ENCODE peak calls at places on chromosomes 4 and X, in five cellular contexts. L is K562, R is HepG2, Y is GM12878, F is H1. N is an unnamed sample.

GRCh38 chr4:124753941-124754581 is 41.5 kb upstream of the ANKRD50 start:
- DNase-seq in L (no peak), R (peak), Y (no peak), F (no peak), N (no peak)

GRCh38 chr4:83329521-83330105 is 5.0 kb downstream of the HPSE start:
- DNase-seq in L (no peak), R (no peak), Y (no peak), F (no peak), N (no peak)

GRCh38 chr4:158805628-158806471 is 37.0 kb downstream of the FNIP2 start:
- DNase-seq in L (no peak), R (no peak), Y (no peak), F (no peak), N (peak)

GRCh38 chr4:126710935-126711334 is 921.8 kb upstream of the INTU start:
- DNase-seq in L (no peak), R (no peak), Y (no peak), F (no peak), N (no peak)

GRCh38 chrX:142201113-142201512 is 4.0 kb downstream of the MAGEC2 start:
- DNase-seq in L (no peak), R (no peak), Y (no peak), F (no peak), N (no peak)

GRCh38 chr4:122045533-122045932 is 93.7 kb upstream of the TRPC3 start:
- DNase-seq in L (no peak), R (peak), Y (no peak), F (no peak), N (peak)

GRCh38 chr4:74370912-74371311 is 6.0 kb downstream of the EREG start:
- DNase-seq in L (peak), R (peak), Y (no peak), F (no peak), N (peak)

GRCh38 chr4:67054901-67055300 is 490.4 kb downstream of the CENPC start:
- DNase-seq in L (no peak), R (no peak), Y (no peak), F (no peak), N (no peak)

GRCh38 chr4:177369372-177369771 is 59.7 kb downstream of the NEIL3 start:
- DNase-seq in L (no peak), R (no peak), Y (no peak), F (no peak), N (no peak)

GRCh38 chr4:124705393-124705792 is 7.1 kb downstream of the ANKRD50 start:
- DNase-seq in L (no peak), R (no peak), Y (no peak), F (no peak), N (no peak)

GRCh38 chrX:109742722-109743121 is 9.7 kb upstream of the ACSL4 start:
- DNase-seq in L (no peak), R (no peak), Y (no peak), F (no peak), N (no peak)

DNA sequence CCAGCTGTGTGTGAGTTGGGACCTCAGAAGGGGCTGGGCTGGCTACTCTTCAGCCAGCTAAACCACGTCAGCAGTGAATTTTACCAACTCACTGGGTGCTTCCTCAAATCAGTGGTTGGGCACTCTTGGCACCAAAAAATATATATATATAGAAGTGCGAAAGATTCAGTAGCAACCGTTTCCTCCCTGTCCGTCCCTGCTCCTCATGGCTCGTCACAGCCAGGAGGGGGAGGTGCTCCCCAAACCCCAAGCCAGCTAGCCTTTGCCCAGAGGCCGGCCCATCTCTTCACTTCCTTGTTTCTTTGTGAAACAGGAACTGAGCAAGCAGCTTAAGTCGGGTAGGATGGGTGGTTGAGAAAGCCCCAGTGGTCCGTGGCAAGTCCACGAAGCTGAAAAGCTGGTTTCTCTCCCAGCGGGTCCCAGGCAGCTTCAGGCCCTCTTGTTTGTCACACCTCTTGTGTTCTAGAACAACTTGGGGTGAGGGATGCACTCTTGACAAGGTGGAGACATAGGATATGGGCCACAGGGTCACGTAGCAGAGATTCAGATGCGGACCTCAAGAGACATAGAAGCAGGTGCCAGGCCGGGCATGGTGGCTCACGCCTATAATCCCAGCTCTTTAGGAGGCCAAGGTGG is 6.8 kb upstream of the SASH3 start:
- DNase-seq in L (no peak), R (no peak), Y (peak), F (no peak), N (no peak)
- TF ChIP-seq POLR2AphosphoS5 in L (no peak), R (no peak), Y (no peak), F (no peak), N (no peak)

GRCh38 chr4:138522366-138522765 is 280.2 kb upstream of the SLC7A11 start:
- DNase-seq in L (peak), R (peak), Y (no peak), F (no peak), N (no peak)
- TF ChIP-seq USF2 in L (no peak), R (no peak), Y (no peak), F (no peak), N (no peak)

GRCh38 chr4:153222790-153223417 is 18.7 kb downstream of the TRIM2 start:
- DNase-seq in L (no peak), R (no peak), Y (no peak), F (no peak), N (peak)
- TF ChIP-seq POLR2AphosphoS5 in L (no peak), R (no peak), Y (no peak), F (no peak), N (no peak)

GRCh38 chr4:141046255-141046654 is 87.0 kb downstream of the RNF150 start:
- DNase-seq in L (no peak), R (peak), Y (no peak), F (no peak), N (no peak)
- TF ChIP-seq USF2 in L (no peak), R (no peak), Y (no peak), F (no peak), N (no peak)

DNA sequence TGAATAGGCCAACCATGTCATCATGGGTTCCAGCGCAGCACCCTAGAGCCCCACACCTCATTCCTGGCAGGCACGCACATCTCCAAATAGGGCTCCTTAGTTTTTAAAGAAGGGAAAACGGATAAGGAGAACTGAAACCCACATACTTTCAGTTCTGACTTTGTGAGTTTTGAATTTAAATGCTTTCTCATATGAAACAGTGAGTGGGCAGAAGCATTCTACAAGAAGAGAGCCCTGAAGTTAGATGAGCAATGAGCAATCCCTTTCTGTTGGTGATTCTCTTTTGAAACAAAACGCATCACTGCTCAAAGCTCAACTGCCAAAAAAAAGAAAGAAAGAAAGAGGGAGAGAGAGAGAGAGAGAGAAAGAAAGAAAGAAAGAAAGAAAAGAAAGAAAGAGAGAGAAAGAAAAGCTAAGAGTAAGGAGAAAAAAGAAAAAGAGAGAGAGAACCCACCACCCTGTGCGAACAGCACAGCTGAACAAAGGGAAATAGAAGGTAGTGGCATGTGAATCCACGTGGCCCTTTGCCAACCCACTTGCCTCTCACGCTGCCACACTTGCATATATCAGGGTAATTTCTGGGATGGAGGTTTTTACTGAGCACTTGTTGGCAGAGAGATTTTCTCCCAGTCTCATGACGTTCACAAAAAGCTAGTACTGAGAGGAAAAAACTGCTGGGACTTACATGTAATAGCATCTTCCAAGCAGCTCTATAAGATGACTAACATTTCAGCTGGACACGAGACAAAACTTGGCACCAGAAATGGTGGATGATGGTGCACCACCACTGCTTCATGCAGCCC is 31.0 kb downstream of the TMSB4X start:
- DNase-seq in L (no peak), R (no peak), Y (peak), F (no peak), N (no peak)
- TF ChIP-seq POLR2AphosphoS5 in L (no peak), R (no peak), Y (peak), F (no peak), N (no peak)

DNA sequence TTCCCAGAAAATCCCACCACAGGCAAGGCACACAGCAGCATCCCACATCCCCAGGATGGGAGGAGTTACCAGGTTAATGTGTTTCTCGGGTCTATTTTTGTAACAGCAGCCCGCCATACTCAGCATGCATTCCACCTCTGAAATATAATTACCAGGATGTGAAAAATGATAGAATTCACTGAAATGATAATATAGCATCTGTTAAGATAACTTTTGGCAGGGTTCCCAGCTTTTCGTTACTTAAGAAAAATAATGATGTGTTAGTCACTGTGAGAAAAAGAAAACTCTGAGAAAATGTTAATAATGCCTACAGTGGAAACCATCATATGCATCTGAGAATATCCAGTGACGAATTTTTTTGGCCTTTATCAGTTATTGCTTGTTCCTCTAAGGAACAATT is 87.0 kb downstream of the VCX2 start:
- DNase-seq in L (no peak), R (no peak), Y (no peak), F (no peak), N (peak)
- TF ChIP-seq USF2 in L (no peak), R (no peak), Y (no peak), F (no peak), N (no peak)

GRCh38 chr4:39305902-39306677 is 60.1 kb downstream of the RFC1 start:
- DNase-seq in L (peak), R (no peak), Y (no peak), F (no peak), N (no peak)
- TF ChIP-seq POLR2AphosphoS5 in L (peak), R (no peak), Y (no peak), F (no peak), N (no peak)

N was measured in SK-N-SH.